ENCODE peak calls at places on chromosome 15, in five cellular contexts. D is prostate gland, S is heart right ventricle, X is body of pancreas, L is psoas muscle. V is an unnamed sample.

GRCh38 chr15:94168250-94168649 is 63.1 kb upstream of the MCTP2 start:
- DNase-seq in D (no peak), X (no peak), S (no peak), L (no peak), V (peak; percentile 25)

GRCh38 chr15:73051811-73052678 is at the start of gene NEO1:
- DNase-seq in L (peak; percentile 95), D (peak; percentile 88), X (peak; percentile 91), S (peak; percentile 85), V (peak; percentile 87)

GRCh38 chr15:85414495-85414894 is 34.1 kb downstream of the AKAP13 start:
- DNase-seq in S (no peak), L (no peak), X (no peak), D (no peak), V (no peak)

GRCh38 chr15:73237910-73238309 is 130.8 kb downstream of the HCN4 start:
- DNase-seq in D (no peak), X (no peak), L (no peak), S (no peak), V (no peak)

GRCh38 chr15:85748729-85749128 is 46.0 kb downstream of the KLHL25 start:
- DNase-seq in L (no peak), X (no peak), S (no peak), D (no peak), V (no peak)

GRCh38 chr15:99729920-99730319 is 3.3 kb downstream of the LYSMD4 start:
- DNase-seq in S (peak; percentile 59), L (no peak), D (peak; percentile 61), X (no peak), V (peak; percentile 38)

GRCh38 chr15:62099171-62099601 is 32.4 kb downstream of the C2CD4A start:
- DNase-seq in L (no peak), S (no peak), X (no peak), D (no peak), V (no peak)

GRCh38 chr15:59360305-59360704 is 12.4 kb downstream of the MYO1E start:
- DNase-seq in D (no peak), L (no peak), S (no peak), X (no peak), V (no peak)

GRCh38 chr15:58931985-58932384 is 1.5 kb downstream of the SLTM start:
- DNase-seq in L (no peak), X (no peak), D (peak; percentile 59), S (peak; percentile 15), V (peak; percentile 67)

GRCh38 chr15:62878070-62878469 is 164.5 kb upstream of the TPM1 start:
- DNase-seq in X (no peak), D (no peak), L (no peak), S (no peak), V (no peak)

GRCh38 chr15:78003539-78004008 is 73.9 kb downstream of the TBC1D2B start:
- DNase-seq in X (peak; percentile 84), D (peak; percentile 77), S (no peak), L (peak; percentile 77), V (no peak)

GRCh38 chr15:34179257-34179656 is 30.6 kb downstream of the KATNBL1 start:
- DNase-seq in L (no peak), D (no peak), X (no peak), S (no peak), V (no peak)

GRCh38 chr15:101324513-101325177 is 29.6 kb upstream of the SNRPA1 start:
- DNase-seq in X (no peak), S (no peak), D (no peak), L (no peak), V (no peak)

GRCh38 chr15:49649987-49650386 is 29.1 kb downstream of the DTWD1 start:
- DNase-seq in L (no peak), S (no peak), X (no peak), D (no peak), V (no peak)
- H3K4me1 ChIP-seq in L (no peaks in the 10 kb centered on the region), S (no peaks in the 10 kb centered on the region), X (peaks cover 10% of the 10 kb centered on the region), D (no peaks in the 10 kb centered on the region), V (peaks cover 3% of the 10 kb centered on the region)

GRCh38 chr15:27768731-27769510 is 330.2 kb downstream of the OCA2 start:
- DNase-seq in D (no peak), S (no peak), L (no peak), X (no peak), V (no peak)
- H3K4me3 ChIP-seq in D (no peak overlapping the region), S (no peak overlapping the region), L (no peak overlapping the region), X (no peak overlapping the region), V (no peak overlapping the region)

DNA sequence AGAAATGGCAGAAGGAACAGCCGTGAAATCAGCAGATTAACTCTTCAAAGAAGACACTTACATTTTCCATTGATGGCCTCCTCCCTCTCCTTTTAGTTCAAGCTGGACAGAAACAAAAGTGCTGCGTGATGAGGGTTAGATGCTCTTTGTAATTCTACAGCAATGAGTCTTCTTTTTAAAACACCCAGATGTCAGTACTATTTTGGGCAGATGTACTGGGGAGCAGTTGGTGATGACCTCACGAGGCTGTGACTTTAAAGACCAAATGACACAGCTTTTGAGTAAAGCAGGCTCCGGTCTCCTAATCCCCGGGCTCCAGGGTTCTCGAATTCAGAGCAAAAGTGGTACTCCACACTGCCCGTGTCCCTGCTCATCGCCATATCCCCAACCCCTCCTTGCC is 198.2 kb downstream of the SLCO3A1 start:
- DNase-seq in L (no peak), X (no peak), D (no peak), S (no peak), V (no peak)
- H3K9me3 ChIP-seq in L (no peaks in the 10 kb centered on the region), X (no peaks in the 10 kb centered on the region), D (no peaks in the 10 kb centered on the region), S (no peaks in the 10 kb centered on the region), V (no peaks in the 10 kb centered on the region)

GRCh38 chr15:81199031-81199779 is 2.5 kb downstream of the IL16 start:
- DNase-seq in S (no peak), L (no peak), D (no peak), X (no peak), V (no peak)
- H3K4me1 ChIP-seq in S (no peaks in the 10 kb centered on the region), L (no peaks in the 10 kb centered on the region), D (no peaks in the 10 kb centered on the region), X (no peaks in the 10 kb centered on the region), V (peaks cover 8% of the 10 kb centered on the region)

DNA sequence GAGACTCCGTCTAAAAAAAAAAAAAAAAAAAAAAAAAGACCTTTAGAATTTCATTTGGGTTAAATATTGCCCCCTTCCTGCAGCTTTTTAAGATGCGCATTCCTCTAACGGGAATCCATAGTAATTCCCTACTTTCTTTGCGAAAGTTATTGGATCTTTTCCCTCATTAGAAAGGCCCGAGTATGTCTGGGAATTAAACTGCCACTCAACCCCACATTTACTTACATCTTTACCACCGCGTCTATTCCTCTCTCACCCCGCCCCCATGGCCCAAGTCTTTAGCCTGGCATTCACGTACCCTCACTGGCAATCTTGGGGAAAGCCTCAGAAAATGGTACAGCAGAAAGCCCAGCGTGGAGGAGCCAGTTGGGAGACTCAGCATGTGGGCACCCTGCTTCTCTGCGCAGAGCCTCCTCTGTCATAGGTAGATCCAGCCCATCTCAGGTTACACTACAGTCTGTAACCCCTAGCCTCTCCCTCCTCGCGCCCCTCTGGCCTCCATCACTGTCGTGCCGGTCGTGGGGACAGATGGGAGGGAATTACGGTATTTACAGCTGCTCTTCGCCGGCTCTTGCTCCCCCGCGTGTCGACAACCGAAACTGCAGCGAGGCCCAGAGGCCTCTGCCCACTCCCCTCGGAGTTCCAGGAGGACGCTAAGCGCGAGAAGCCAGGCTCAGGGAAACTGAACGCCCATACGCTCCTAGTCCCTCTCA is 6.4 kb upstream of the ANKDD1A start:
- DNase-seq in S (peak; percentile 84), D (peak; percentile 22), X (peak; percentile 75), L (peak; percentile 86), V (peak; percentile 70)
- H3K4me3 ChIP-seq in S (peak overlapping the region; percentile 52), D (no peak overlapping the region), X (no peak overlapping the region), L (peak overlapping the region; percentile 45), V (peak overlapping the region; percentile 17)

GRCh38 chr15:32952062-32952461 is 234.3 kb downstream of the GREM1 start:
- DNase-seq in X (no peak), L (no peak), S (no peak), D (no peak), V (no peak)

GRCh38 chr15:32956006-32956405 is 238.2 kb downstream of the GREM1 start:
- DNase-seq in D (no peak), S (no peak), X (no peak), L (no peak), V (no peak)

GRCh38 chr15:32959077-32959476 is 235.4 kb downstream of the FMN1 start:
- DNase-seq in D (no peak), X (no peak), S (no peak), L (no peak), V (no peak)

GRCh38 chr15:32957219-32957618 is 237.3 kb downstream of the FMN1 start:
- DNase-seq in L (no peak), S (no peak), X (no peak), D (no peak), V (no peak)

DNA sequence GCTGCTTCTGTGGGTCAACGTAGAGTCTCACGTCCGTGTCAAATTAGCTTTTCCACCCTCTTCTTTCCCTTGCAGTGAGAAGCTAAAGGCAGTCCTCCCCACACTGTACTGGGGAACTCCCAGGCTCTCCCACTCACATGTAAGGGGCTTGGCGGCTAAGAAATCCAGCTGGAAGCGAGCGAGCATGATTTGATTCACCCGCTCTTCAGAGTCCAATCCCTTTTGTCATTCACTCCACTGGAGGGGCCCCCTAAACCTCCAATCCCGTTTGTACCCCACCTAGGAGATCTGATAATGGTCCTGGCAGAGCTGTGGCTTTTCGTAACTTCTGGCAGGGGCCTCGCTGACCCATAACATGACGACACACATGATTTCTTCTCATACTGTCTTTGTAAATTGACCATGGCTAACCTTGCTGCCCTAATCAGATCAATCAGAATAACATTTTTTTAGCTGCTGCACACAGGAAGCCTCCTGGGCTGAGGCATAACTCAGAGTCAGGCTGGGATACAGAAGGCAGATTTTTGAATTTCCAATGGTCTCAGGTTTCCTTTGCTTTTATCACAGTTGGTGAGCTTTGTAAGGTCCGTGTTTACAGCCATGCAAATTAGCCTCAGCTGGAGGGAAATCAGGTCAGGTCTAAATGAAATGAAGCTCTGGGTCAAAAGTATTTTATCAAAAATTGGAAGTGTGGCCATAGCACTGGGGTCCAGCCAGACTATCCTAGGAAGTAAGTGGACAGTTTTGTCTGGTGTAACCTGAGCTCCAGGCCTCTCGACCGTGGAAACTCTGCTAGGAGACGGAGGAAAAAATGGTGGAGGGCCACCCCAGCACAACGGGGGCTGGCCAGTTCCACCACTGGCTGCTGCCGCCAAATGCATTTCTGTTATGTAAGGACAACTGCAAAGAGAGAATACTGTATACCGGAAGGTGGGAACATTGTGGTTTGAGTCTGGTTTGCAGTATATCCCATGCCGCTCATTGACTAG is 235.4 kb downstream of the GREM1 start:
- DNase-seq in X (no peak), D (no peak), S (no peak), L (no peak), V (no peak)
- H3K9me3 ChIP-seq in X (no peaks in the 10 kb centered on the region), D (no peaks in the 10 kb centered on the region), S (no peaks in the 10 kb centered on the region), L (no peaks in the 10 kb centered on the region), V (no peaks in the 10 kb centered on the region)

V was measured in testis.